ENCODE peak calls at places on chromosomes 13 and 19, in five cellular contexts. O is NCI-H2171 treated with DMSO at 0.1 percent for 48 hours, B is NCI-H187, K is cardiac fibroblast, W is pancreas. T is an unnamed sample.
A peak's percentile ranks its signal among the peaks of the same experiment; 100 is the strongest.

GRCh38 chr19:50427997-50428425 is 4.7 kb upstream of the MYBPC2 start:
- DNase-seq in B (no peak), W (peak; percentile 84), O (peak; percentile 11), K (peak; percentile 93), T (peak; percentile 76)

GRCh38 chr19:44741841-44742352 is 6.6 kb upstream of the BCL3 start:
- DNase-seq in K (peak; percentile 100), W (peak; percentile 93), B (no peak), O (peak; percentile 71), T (peak; percentile 86)

GRCh38 chr19:32870154-32870573 is 597 bp upstream of the SLC7A9 start:
- DNase-seq in O (no peak), B (no peak), K (no peak), W (no peak), T (no peak)

GRCh38 chr19:29529646-29530548 is 4.1 kb downstream of the VSTM2B start:
- DNase-seq in O (no peak), B (no peak), W (peak; percentile 49), K (no peak), T (no peak)

GRCh38 chr19:40603071-40603718 is 2.0 kb downstream of the LTBP4 start:
- DNase-seq in W (no peak), B (no peak), K (peak; percentile 82), O (peak; percentile 46), T (no peak)

GRCh38 chr13:112885782-112886268 is 83.2 kb upstream of the MCF2L start:
- DNase-seq in O (no peak), B (peak; percentile 69), W (peak; percentile 90), K (peak; percentile 91), T (no peak)

GRCh38 chr19:1396019-1396767 is 5.1 kb downstream of the GAMT start:
- DNase-seq in B (no peak), K (no peak), W (no peak), O (no peak), T (no peak)

GRCh38 chr13:113157929-113158747 is at the start of gene PROZ:
- DNase-seq in B (no peak), O (peak; percentile 33), W (no peak), K (no peak), T (no peak)

GRCh38 chr13:104810242-104810641 is 1725.2 kb downstream of the EFNB2 start:
- DNase-seq in K (no peak), O (no peak), W (no peak), B (no peak), T (no peak)

GRCh38 chr19:39915848-39916215 is 18.6 kb downstream of the FCGBP start:
- DNase-seq in O (no peak), K (no peak), B (no peak), W (no peak), T (no peak)

GRCh38 chr19:1814833-1815604 is 2.9 kb upstream of the ATP8B3 start:
- DNase-seq in B (no peak), K (no peak), O (no peak), W (no peak), T (no peak)

GRCh38 chr19:2668188-2668763 is 34.2 kb downstream of the GNG7 start:
- DNase-seq in W (no peak), K (no peak), O (no peak), B (no peak), T (peak; percentile 64)

GRCh38 chr13:100130092-100130491 is 41.2 kb downstream of the PCCA start:
- DNase-seq in K (peak; percentile 27), W (no peak), B (no peak), O (no peak), T (peak; percentile 8)

GRCh38 chr13:20495087-20496023 is 30.3 kb downstream of the CRYL1 start:
- DNase-seq in K (peak; percentile 82), W (no peak), B (no peak), O (peak; percentile 53), T (peak; percentile 72)

GRCh38 chr19:13938361-13939027 is at the start of gene PODNL1:
- DNase-seq in B (no peak), K (peak; percentile 84), W (no peak), O (no peak), T (no peak)

GRCh38 chr13:41470187-41470586 is 12.8 kb downstream of the RGCC start:
- DNase-seq in W (no peak), O (no peak), B (no peak), K (no peak), T (no peak)

GRCh38 chr19:48354332-48354992 is 9.3 kb downstream of the TMEM143 start:
- DNase-seq in K (no peak), O (no peak), W (no peak), B (no peak), T (no peak)

GRCh38 chr13:97321616-97322321 is 99.6 kb downstream of the MBNL2 start:
- DNase-seq in W (no peak), K (no peak), B (no peak), O (no peak), T (peak; percentile 84)

GRCh38 chr13:113408562-113408961 is 44.6 kb upstream of the GRTP1 start:
- DNase-seq in B (no peak), O (no peak), W (peak; percentile 9), K (no peak), T (no peak)

GRCh38 chr19:15113245-15114152 is 6.3 kb downstream of the SYDE1 start:
- DNase-seq in O (no peak), W (no peak), B (no peak), K (no peak), T (no peak)

GRCh38 chr13:111152836-111153235 is 37.7 kb downstream of the ARHGEF7 start:
- DNase-seq in W (no peak), B (no peak), O (peak; percentile 33), K (peak; percentile 11), T (no peak)

GRCh38 chr19:34457446-34457845 is 24.1 kb upstream of the WTIP start:
- DNase-seq in B (no peak), W (no peak), O (no peak), K (no peak), T (no peak)

GRCh38 chr19:10209305-10209704 is 14.6 kb upstream of the DNMT1 start:
- DNase-seq in W (no peak), K (peak; percentile 62), B (no peak), O (peak; percentile 25), T (no peak)

GRCh38 chr13:107864543-107865460 is 350.5 kb downstream of the LIG4 start:
- DNase-seq in K (peak; percentile 63), W (no peak), O (no peak), B (peak; percentile 90), T (no peak)

GRCh38 chr19:6802336-6803035 is 30.0 kb downstream of the VAV1 start:
- DNase-seq in O (peak; percentile 11), K (peak; percentile 4), B (no peak), W (no peak), T (peak; percentile 21)

GRCh38 chr19:39186391-39186790 is 10.4 kb upstream of the NCCRP1 start:
- DNase-seq in W (no peak), K (no peak), O (no peak), B (no peak), T (no peak)

GRCh38 chr19:57583104-57583520 is 833 bp upstream of the ZIK1 start:
- DNase-seq in O (no peak), W (peak; percentile 43), B (no peak), K (no peak), T (no peak)

GRCh38 chr13:111280666-111281577 is 39.5 kb upstream of the TEX29 start:
- DNase-seq in O (no peak), W (no peak), K (peak; percentile 85), B (no peak), T (no peak)

GRCh38 chr13:98270819-98271218 is 93.8 kb upstream of the RNF113B start:
- DNase-seq in W (no peak), K (no peak), B (no peak), O (no peak), T (no peak)

GRCh38 chr19:13068064-13068807 is 34.4 kb downstream of the LYL1 start:
- DNase-seq in O (no peak), W (no peak), B (no peak), K (no peak), T (no peak)

GRCh38 chr13:109348514-109349340 is 437.7 kb downstream of the IRS2 start:
- DNase-seq in W (no peak), B (no peak), O (no peak), K (peak; percentile 19), T (no peak)

GRCh38 chr19:29714953-29715694 is at the start of gene C19orf12:
- DNase-seq in B (no peak), W (peak; percentile 89), O (peak; percentile 57), K (peak; percentile 57), T (peak; percentile 70)

GRCh38 chr13:36530050-36530789 is 97.9 kb downstream of the CCNA1 start:
- DNase-seq in W (no peak), O (no peak), B (no peak), K (peak; percentile 48), T (no peak)

GRCh38 chr13:50529154-50529882 is 314.2 kb downstream of the DLEU7 start:
- DNase-seq in K (peak; percentile 91), W (peak; percentile 82), B (peak; percentile 40), O (peak; percentile 56), T (peak; percentile 75)

GRCh38 chr13:46296920-46297319 is 85.2 kb downstream of the LRRC63 start:
- DNase-seq in B (no peak), K (peak; percentile 92), O (no peak), W (no peak), T (no peak)